ENCODE peak calls at places on chromosome 17, in seven cellular contexts. L, J, R, Z, V, P and N are unnamed samples.
A peak's percentile ranks its signal among the peaks of the same experiment; 100 is the strongest.

GRCh38 chr17:41754066-41754465 is 19.6 kb upstream of the HAP1 start:
- DNase-seq in L (no peak), J (no peak), R (no peak), Z (no peak), V (no peak), P (no peak), N (no peak)

GRCh38 chr17:76271669-76272540 is 6.8 kb downstream of the UBALD2 start:
- DNase-seq in L (no peak), J (no peak), R (peak; percentile 58), Z (no peak), V (no peak), P (peak; percentile 71), N (peak; percentile 86)

GRCh38 chr17:62681061-62681938 is 53.8 kb downstream of the MRC2 start:
- DNase-seq in L (no peak), J (no peak), R (no peak), Z (no peak), V (no peak), P (no peak), N (no peak)

GRCh38 chr17:50148226-50149098 is 2.0 kb downstream of the PPP1R9B start:
- DNase-seq in L (peak; percentile 82), J (no peak), R (peak; percentile 62), Z (peak; percentile 83), V (no peak), P (peak; percentile 78), N (peak; percentile 74)

GRCh38 chr17:57021226-57021940 is 43.5 kb downstream of the SCPEP1 start:
- DNase-seq in L (no peak), J (no peak), R (peak; percentile 90), Z (peak; percentile 94), V (no peak), P (peak; percentile 65), N (no peak)

GRCh38 chr17:46979023-46979870 is at the start of gene RPRML:
- DNase-seq in L (no peak), J (no peak), R (peak; percentile 45), Z (no peak), V (no peak), P (peak; percentile 27), N (no peak)

GRCh38 chr17:57552114-57552601 is 192.9 kb downstream of the CCDC182 start:
- DNase-seq in L (no peak), J (no peak), R (no peak), Z (no peak), V (no peak), P (peak; percentile 39), N (peak; percentile 59)

GRCh38 chr17:50583636-50584035 is 23.1 kb downstream of the CACNA1G start:
- DNase-seq in L (no peak), J (no peak), R (no peak), Z (no peak), V (no peak), P (no peak), N (no peak)

GRCh38 chr17:69059458-69060205 is 1.1 kb downstream of the ABCA9 start:
- DNase-seq in L (no peak), J (no peak), R (no peak), Z (no peak), V (no peak), P (no peak), N (no peak)

GRCh38 chr17:81870155-81870977 is 771 bp downstream of the ARHGDIA start:
- DNase-seq in L (no peak), J (no peak), R (peak; percentile 40), Z (no peak), V (peak; percentile 76), P (peak; percentile 57), N (peak; percentile 46)

GRCh38 chr17:66319226-66319625 is 16.8 kb downstream of the PRKCA start:
- DNase-seq in L (no peak), J (no peak), R (no peak), Z (no peak), V (no peak), P (no peak), N (no peak)

GRCh38 chr17:81814748-81815645 is 11.0 kb downstream of the GCGR start:
- DNase-seq in L (no peak), J (no peak), R (no peak), Z (no peak), V (no peak), P (no peak), N (no peak)

GRCh38 chr17:37060966-37061365 is 112.2 kb downstream of the AATF start:
- DNase-seq in L (no peak), J (no peak), R (no peak), Z (no peak), V (no peak), P (no peak), N (no peak)

GRCh38 chr17:18182978-18183333 is 672 bp upstream of the ALKBH5 start:
- DNase-seq in L (no peak), J (no peak), R (peak; percentile 78), Z (peak; percentile 69), V (peak; percentile 92), P (peak; percentile 82), N (peak; percentile 80)

GRCh38 chr17:10550014-10550413 is 556 bp upstream of the MYH2 start:
- DNase-seq in L (no peak), J (no peak), R (no peak), Z (no peak), V (no peak), P (no peak), N (no peak)

GRCh38 chr17:33469911-33470310 is 176.8 kb upstream of the ASIC2 start:
- DNase-seq in L (no peak), J (no peak), R (no peak), Z (no peak), V (no peak), P (peak; percentile 35), N (no peak)

GRCh38 chr17:82051776-82052637 is at the start of the genes GPS1 and RFNG:
- DNase-seq in L (peak; percentile 62), J (no peak), R (peak; percentile 82), Z (peak; percentile 69), V (peak; percentile 84), P (peak; percentile 87), N (peak; percentile 99)

GRCh38 chr17:40616592-40616991 is 31.0 kb downstream of the SMARCE1 start:
- DNase-seq in L (no peak), J (no peak), R (no peak), Z (no peak), V (no peak), P (no peak), N (no peak)

GRCh38 chr17:14037453-14037852 is 31.9 kb upstream of the COX10 start:
- DNase-seq in L (no peak), J (no peak), R (no peak), Z (no peak), V (no peak), P (no peak), N (no peak)

GRCh38 chr17:20213429-20213828 is 204.3 kb downstream of the SPECC1 start:
- DNase-seq in L (no peak), J (no peak), R (peak; percentile 40), Z (no peak), V (no peak), P (no peak), N (no peak)

GRCh38 chr17:81460856-81461460 is 51.6 kb downstream of the ACTG1 start:
- DNase-seq in L (peak; percentile 94), J (no peak), R (peak; percentile 84), Z (no peak), V (no peak), P (no peak), N (no peak)

DNA sequence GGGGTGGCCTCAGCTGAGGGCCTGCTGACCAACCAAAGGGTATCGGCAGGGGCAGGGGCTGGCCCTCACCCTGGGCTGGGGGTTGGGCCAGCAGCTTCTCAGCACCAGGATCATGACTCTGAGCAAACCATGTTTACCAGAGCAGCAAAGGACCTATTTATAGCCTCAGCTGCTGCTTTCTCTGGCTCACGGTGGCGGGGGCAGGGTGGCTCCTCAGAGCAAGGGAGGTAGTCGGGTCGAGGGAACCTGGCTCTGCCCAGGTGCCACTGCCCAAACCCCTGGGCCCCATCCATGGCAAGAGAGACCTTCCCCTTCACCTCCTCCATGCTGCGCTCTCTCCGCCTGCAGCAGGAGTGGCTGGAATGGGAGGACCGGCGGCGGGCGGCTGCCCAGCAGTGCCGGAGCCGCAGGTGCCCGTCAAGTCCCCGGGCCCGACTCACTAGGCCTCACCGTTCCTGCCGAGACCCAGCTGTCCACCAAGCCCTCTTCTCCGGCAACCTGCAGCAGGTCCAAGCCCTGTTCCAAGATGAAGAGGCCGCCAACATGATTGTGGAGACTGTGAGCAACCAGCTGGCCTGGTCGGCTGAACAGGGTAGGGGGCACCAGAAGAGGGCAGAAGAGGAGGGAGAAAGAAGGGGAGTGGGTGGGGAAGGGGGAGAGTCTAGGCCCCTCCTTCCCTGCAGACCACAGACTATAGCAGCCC is at the start of gene ASB16:
- DNase-seq in L (no peak), J (no peak), R (peak; percentile 56), Z (peak; percentile 25), V (no peak), P (no peak), N (no peak)
- TF ChIP-seq POLR2AphosphoS5 in L (no peak), J (no peak), R (no peak), Z (peak; percentile 69), V (peak; percentile 48), P (no peak), N (no peak)

DNA sequence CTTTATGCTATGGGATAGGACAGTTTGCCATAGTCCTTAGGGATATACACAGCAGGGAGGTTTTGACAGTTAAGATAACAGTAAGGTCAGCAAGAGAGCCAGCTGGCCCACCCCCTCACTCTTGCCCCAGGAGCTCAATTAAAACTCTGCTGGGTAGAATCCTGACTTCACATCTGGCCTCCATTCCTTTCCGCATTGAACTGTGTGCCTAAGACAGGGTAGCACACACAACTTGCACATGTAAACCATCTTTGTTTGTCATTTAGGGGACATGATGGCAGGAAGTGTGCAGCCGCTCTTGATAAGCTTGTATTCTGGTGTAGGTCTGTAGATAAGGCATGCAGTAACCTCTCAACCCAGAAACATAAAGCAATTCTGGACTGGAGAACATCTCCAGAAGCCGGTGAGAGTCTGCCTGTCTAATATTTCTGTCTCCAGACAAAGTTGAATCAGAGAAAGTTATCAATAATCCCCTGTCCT is 5.2 kb downstream of the MINK1 start:
- DNase-seq in L (no peak), J (no peak), R (no peak), Z (no peak), V (no peak), P (no peak), N (no peak)
- TF ChIP-seq POLR2AphosphoS5 in L (no peak), J (no peak), R (no peak), Z (no peak), V (no peak), P (no peak), N (no peak)

GRCh38 chr17:74520790-74521480 is 10.3 kb downstream of the CD300LB start:
- DNase-seq in L (peak; percentile 73), J (no peak), R (peak; percentile 22), Z (no peak), V (no peak), P (no peak), N (no peak)

GRCh38 chr17:74523308-74523707 is 8.0 kb downstream of the CD300LB start:
- DNase-seq in L (no peak), J (no peak), R (no peak), Z (no peak), V (no peak), P (no peak), N (no peak)

GRCh38 chr17:74519951-74520553 is 11.2 kb downstream of the CD300LB start:
- DNase-seq in L (peak; percentile 51), J (no peak), R (peak; percentile 25), Z (no peak), V (no peak), P (peak; percentile 16), N (no peak)

GRCh38 chr17:74522381-74523090 is 8.7 kb downstream of the CD300LB start:
- DNase-seq in L (no peak), J (no peak), R (peak; percentile 22), Z (no peak), V (no peak), P (no peak), N (no peak)

GRCh38 chr17:74521701-74522201 is 9.5 kb downstream of the CD300LB start:
- DNase-seq in L (peak; percentile 89), J (no peak), R (peak; percentile 25), Z (no peak), V (no peak), P (no peak), N (no peak)
- TF ChIP-seq POLR2AphosphoS5 in L (peak; percentile 77), J (no peak), R (no peak), Z (no peak), V (no peak), P (no peak), N (no peak)

GRCh38 chr17:61129876-61130275 is 269.8 kb upstream of the TBX2 start:
- DNase-seq in L (no peak), J (no peak), R (no peak), Z (no peak), V (no peak), P (no peak), N (no peak)
- TF ChIP-seq POLR2AphosphoS5 in L (no peak), J (no peak), R (no peak), Z (no peak), V (no peak), P (no peak), N (no peak)